ENCODE peak calls at places on chromosomes 5 and 9, in four cellular contexts. M is A549, B is fibroblast of pulmonary artery, Z is IMR-90. A is an unnamed sample.

GRCh38 chr9:133060417-133060841 is 1.4 kb upstream of the CEL start:
- DNase-seq in M (no peak), Z (no peak), B (no peak), A (no peak)

GRCh38 chr5:89556215-89557009 is 673.4 kb upstream of the MEF2C start:
- DNase-seq in B (peak; percentile 74), M (peak; percentile 33), Z (peak; percentile 83), A (peak; percentile 74)

GRCh38 chr5:40429258-40430111 is 250.2 kb upstream of the PTGER4 start:
- DNase-seq in B (peak; percentile 42), Z (peak; percentile 17), M (no peak), A (peak; percentile 65)

GRCh38 chr9:87869082-87869481 is 13.6 kb upstream of the SPATA31E1 start:
- DNase-seq in M (no peak), B (no peak), Z (no peak), A (no peak)

GRCh38 chr5:68046445-68046844 is 169.1 kb upstream of the PIK3R1 start:
- DNase-seq in Z (peak; percentile 98), M (peak; percentile 67), B (peak; percentile 98), A (peak; percentile 99)

GRCh38 chr9:126058631-126059030 is 268.0 kb upstream of the MVB12B start:
- DNase-seq in M (no peak), B (no peak), Z (no peak), A (no peak)

GRCh38 chr5:170971-171800 is 20.1 kb upstream of the LRRC14B start:
- DNase-seq in Z (no peak), B (no peak), M (no peak), A (no peak)

GRCh38 chr5:123297198-123297831 is 125.9 kb downstream of the CEP120 start:
- DNase-seq in B (no peak), Z (no peak), M (no peak), A (no peak)

GRCh38 chr9:124010665-124011321 is 775 bp upstream of the LHX2 start:
- DNase-seq in B (peak; percentile 28), M (peak; percentile 52), Z (no peak), A (no peak)

GRCh38 chr9:4574657-4575243 is 84.5 kb downstream of the SLC1A1 start:
- DNase-seq in Z (no peak), M (no peak), B (no peak), A (no peak)

GRCh38 chr9:94159069-94159915 is 75.0 kb downstream of the PTPDC1 start:
- DNase-seq in Z (no peak), M (no peak), B (no peak), A (peak; percentile 70)

GRCh38 chr9:77462066-77462465 is 186.1 kb downstream of the GNA14 start:
- DNase-seq in Z (no peak), M (no peak), B (no peak), A (no peak)

GRCh38 chr5:3202570-3202969 is 393.1 kb upstream of the IRX1 start:
- DNase-seq in B (no peak), M (no peak), Z (no peak), A (no peak)

GRCh38 chr5:177303121-177303924 is at the start of the genes PRELID1 and RAB24:
- DNase-seq in M (peak; percentile 84), B (peak; percentile 76), Z (peak; percentile 74), A (peak; percentile 79)

GRCh38 chr5:1446602-1447343 is 1.5 kb upstream of the SLC6A3 start:
- DNase-seq in Z (no peak), M (no peak), B (no peak), A (no peak)

GRCh38 chr5:158313027-158313738 is 454.2 kb upstream of the CLINT1 start:
- DNase-seq in M (no peak), B (no peak), Z (no peak), A (no peak)

GRCh38 chr5:35198096-35198495 is 32.2 kb downstream of the PRLR start:
- DNase-seq in Z (peak; percentile 37), B (peak; percentile 76), M (no peak), A (peak; percentile 72)

GRCh38 chr5:78636682-78637081 is 11.9 kb downstream of the LHFPL2 start:
- DNase-seq in M (no peak), Z (no peak), B (no peak), A (no peak)

GRCh38 chr9:35981704-35982103 is 23.8 kb upstream of the OR2S2 start:
- DNase-seq in B (no peak), Z (no peak), M (no peak), A (no peak)

GRCh38 chr9:76803083-76803482 is 38.8 kb downstream of the PCA3 start:
- DNase-seq in B (no peak), Z (no peak), M (no peak), A (no peak)

DNA sequence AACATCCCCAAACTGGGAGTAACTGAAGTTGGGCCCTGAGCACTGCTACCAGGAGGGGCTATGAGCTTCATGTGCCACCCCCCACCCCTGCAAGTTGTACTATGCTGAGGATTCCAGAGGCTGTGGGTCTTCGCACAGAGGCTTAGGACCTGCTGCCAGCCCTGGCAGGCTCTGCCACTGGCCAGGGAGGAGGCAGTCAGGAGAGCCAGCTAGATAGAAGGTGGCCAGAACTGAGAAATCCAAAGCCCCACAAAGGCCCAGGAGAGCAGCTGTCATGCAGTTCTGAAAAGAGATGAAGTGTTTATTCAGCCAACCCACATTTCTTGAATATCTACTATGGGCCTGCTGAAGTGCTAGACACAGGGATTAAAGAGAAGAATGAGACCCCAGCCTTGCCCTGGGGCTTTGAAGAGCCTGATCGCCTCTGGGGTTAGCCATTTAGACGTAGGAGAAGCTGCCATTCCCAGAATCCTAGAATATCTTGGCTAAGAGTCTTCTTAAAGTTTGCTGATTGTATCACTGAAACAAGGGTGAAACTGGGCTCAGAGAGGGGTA is 1.4 kb downstream of the ALAD start:
- DNase-seq in B (no peak), Z (no peak), M (no peak), A (no peak)
- H3K4me3 ChIP-seq in B (peak overlapping the region; percentile 90), Z (no peak overlapping the region), M (no peak overlapping the region), A (no peak overlapping the region)

GRCh38 chr9:134970719-134971118 is 53.0 kb upstream of the FCN1 start:
- DNase-seq in M (no peak), B (no peak), Z (no peak), A (no peak)

GRCh38 chr9:134971196-134971595 is 53.5 kb upstream of the FCN1 start:
- DNase-seq in B (no peak), M (no peak), Z (no peak), A (no peak)

GRCh38 chr9:134972140-134972539 is 54.4 kb upstream of the FCN1 start:
- DNase-seq in B (no peak), Z (no peak), M (no peak), A (no peak)

GRCh38 chr9:134976403-134976802 is 58.7 kb upstream of the FCN1 start:
- DNase-seq in Z (no peak), B (no peak), M (no peak), A (no peak)

DNA sequence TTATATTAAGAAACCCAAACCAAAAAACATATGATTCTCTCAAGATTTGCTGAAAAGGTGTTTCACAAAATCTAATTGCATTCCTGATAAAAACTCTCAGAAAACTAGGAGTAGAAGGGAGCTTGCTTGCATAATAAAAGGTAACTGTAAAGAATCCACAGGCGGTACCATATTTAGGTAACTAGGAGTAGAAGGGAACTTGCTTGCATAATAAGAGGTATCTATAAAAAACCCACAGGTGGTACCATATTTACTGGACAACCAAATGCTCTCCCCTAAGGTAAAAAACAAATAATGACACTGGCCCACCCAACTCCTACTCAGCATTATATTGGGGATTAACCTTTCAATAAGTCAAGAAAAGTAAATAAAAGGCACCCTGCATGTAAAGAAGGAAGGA is 57.5 kb upstream of the FCN1 start:
- DNase-seq in Z (no peak), M (no peak), B (no peak), A (no peak)
- TF ChIP-seq CTCF in Z (no peak), M (no peak), B (no peak), A (no peak)

GRCh38 chr9:84670801-84671153 is 1.2 kb downstream of the NTRK2 start:
- DNase-seq in Z (no peak), B (no peak), M (no peak), A (no peak)

GRCh38 chr9:84670106-84670800 is 724 bp downstream of the NTRK2 start:
- DNase-seq in B (no peak), M (no peak), Z (no peak), A (no peak)

GRCh38 chr9:84668204-84669007 is 1.1 kb upstream of the NTRK2 start:
- DNase-seq in M (peak; percentile 72), B (peak; percentile 54), Z (peak; percentile 19), A (peak; percentile 36)

GRCh38 chr9:84669008-84669292 is 579 bp upstream of the NTRK2 start:
- DNase-seq in M (no peak), Z (no peak), B (no peak), A (peak; percentile 11)

DNA sequence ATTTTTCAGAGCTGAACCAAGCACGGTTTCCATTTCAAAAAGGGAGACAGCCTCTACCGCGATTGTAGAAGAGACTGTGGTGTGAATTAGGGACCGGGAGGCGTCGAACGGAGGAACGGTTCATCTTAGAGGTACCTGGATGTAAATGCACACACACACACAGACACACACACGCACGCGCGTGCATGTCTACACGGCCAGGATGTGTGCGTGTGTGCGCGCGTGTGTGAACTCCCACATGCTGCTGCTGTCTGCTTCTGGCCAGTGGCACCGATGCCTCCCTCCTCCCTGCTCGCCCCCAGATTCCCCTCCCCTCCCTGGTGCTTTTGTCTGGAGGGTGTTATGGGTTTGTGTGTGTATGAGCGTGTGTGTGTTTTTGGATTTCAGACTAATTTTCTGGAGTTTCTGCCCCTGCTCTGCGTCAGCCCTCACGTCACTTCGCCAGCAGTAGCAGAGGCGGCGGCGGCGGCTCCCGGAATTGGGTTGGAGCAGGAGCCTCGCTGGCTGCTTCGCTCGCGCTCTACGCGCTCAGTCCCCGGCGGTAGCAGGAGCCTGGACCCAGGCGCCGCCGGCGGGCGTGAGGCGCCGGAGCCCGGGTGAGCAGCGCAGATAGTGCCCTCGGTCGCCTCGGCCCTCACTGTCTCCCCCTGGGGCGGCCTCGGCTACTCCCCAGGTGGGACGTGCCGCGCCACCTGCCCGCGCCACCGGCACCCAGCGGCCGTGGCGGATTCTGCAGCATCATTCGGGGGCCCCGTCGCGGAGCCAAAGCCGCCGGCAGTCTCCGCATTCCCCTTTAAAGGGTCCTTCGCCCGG is at the start of gene NTRK2:
- DNase-seq in Z (peak; percentile 2), B (peak; percentile 12), M (peak; percentile 17), A (no peak)
- H3K4me3 ChIP-seq in Z (peak within 1 kb of the TSS; percentile 29), B (peak within 1 kb of the TSS; percentile 47), M (peak within 1 kb of the TSS; percentile 45), A (peak within 1 kb of the TSS; percentile 35)

GRCh38 chr5:31986101-31986500 is 188.0 kb downstream of the GOLPH3 start:
- DNase-seq in B (no peak), Z (no peak), M (no peak), A (no peak)

GRCh38 chr5:31990296-31990695 is 183.8 kb downstream of the GOLPH3 start:
- DNase-seq in B (no peak), Z (no peak), M (no peak), A (no peak)

GRCh38 chr5:31990701-31991110 is 183.4 kb downstream of the GOLPH3 start:
- DNase-seq in Z (no peak), M (peak; percentile 25), B (no peak), A (no peak)

GRCh38 chr5:31984691-31985090 is 189.4 kb downstream of the GOLPH3 start:
- DNase-seq in B (no peak), M (no peak), Z (no peak), A (no peak)

DNA sequence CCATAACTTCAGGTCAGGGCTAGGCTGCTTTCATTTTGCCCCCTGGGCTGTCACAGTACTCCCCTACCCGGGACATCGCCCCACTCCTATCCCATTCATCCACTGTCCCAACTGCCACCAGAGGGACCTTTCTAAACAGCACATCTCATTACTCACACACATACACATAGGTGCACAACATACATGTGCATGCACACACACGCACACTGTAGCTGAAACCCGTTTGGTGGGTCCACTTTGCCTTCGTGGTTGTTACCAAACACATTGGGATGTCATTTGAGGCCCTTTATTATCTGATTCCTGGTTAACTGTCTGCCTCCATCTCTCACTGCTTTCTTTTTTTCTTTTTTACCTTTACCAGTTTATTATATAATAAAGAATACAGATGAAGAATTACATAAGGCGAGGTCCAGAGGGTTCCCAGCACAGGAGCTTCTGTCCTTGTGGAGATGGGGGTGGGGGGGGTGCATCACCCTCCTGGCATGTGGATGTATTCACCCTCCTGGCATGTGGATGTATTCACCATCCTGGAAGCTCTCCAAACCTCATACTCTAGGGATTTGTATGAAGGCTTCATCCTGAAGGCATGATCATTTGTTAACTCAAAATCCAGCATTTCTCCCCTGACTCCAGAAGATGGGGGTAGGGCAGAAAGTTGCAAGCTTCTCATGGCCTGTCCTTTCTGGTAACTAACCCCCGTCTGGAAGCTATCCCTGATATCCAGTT is 186.0 kb downstream of the GOLPH3 start:
- DNase-seq in M (peak; percentile 72), B (peak; percentile 90), Z (peak; percentile 97), A (peak; percentile 88)
- TF ChIP-seq CTCF in M (no peak), B (no peak), Z (no peak), A (no peak)

A was measured in choroid plexus epithelial cell.